ENCODE peak calls at places on chromosomes 7 and 10, in five cellular contexts. X is colonic mucosa, T is GDM1, R is gastrocnemius medialis, C is HTR-8/SVneo. B is an unnamed sample.

GRCh38 chr10:61903991-61904350 is 2.5 kb downstream of the ARID5B start:
- DNase-seq in X (no peak), T (no peak), R (no peak), C (no peak), B (no peak)

GRCh38 chr10:81297292-81297691 is 577.7 kb upstream of the NRG3 start:
- DNase-seq in X (no peak), T (no peak), R (no peak), C (no peak), B (no peak)

GRCh38 chr7:107147464-107148214 is 21.2 kb upstream of the HBP1 start:
- DNase-seq in X (no peak), T (peak), R (no peak), C (peak), B (no peak)

GRCh38 chr7:35277359-35277758 is 23.5 kb upstream of the TBX20 start:
- DNase-seq in X (no peak), T (no peak), R (no peak), C (no peak), B (no peak)

GRCh38 chr7:121624922-121625321 is 228.8 kb upstream of the FAM3C start:
- DNase-seq in X (no peak), T (no peak), R (no peak), C (no peak), B (no peak)

GRCh38 chr7:9761224-9761623 is 1212.4 kb upstream of the PHF14 start:
- DNase-seq in X (no peak), T (no peak), R (no peak), C (no peak), B (no peak)

GRCh38 chr10:114634607-114634974 is 23.5 kb downstream of the ABLIM1 start:
- DNase-seq in X (no peak), T (no peak), R (no peak), C (peak), B (peak)

GRCh38 chr10:62380002-62380401 is 5.8 kb downstream of the ZNF365 start:
- DNase-seq in X (no peak), T (no peak), R (no peak), C (peak), B (no peak)

GRCh38 chr7:138001529-138002095 is at the start of gene CREB3L2:
- DNase-seq in X (peak), T (peak), R (peak), C (no peak), B (no peak)

GRCh38 chr10:29189272-29189671 is 99.6 kb upstream of the LYZL1 start:
- DNase-seq in X (no peak), T (no peak), R (no peak), C (no peak), B (no peak)

GRCh38 chr10:27153855-27154198 is 357 bp downstream of the YME1L1 start:
- DNase-seq in X (no peak), T (no peak), R (no peak), C (peak), B (no peak)

GRCh38 chr10:113273151-113273876 is 279.5 kb upstream of the HABP2 start:
- DNase-seq in X (peak), T (peak), R (no peak), C (no peak), B (no peak)

GRCh38 chr7:30869794-30870491 is 41.7 kb upstream of the AQP1 start:
- DNase-seq in X (no peak), T (no peak), R (no peak), C (no peak), B (no peak)

GRCh38 chr7:19538036-19538435 is 170.8 kb downstream of the POLR1F start:
- DNase-seq in X (no peak), T (no peak), R (no peak), C (no peak), B (no peak)

GRCh38 chr10:92848441-92849233 is at the start of gene EXOC6:
- DNase-seq in X (peak), T (peak), R (peak), C (peak), B (peak)

GRCh38 chr10:96473866-96474265 is 39.9 kb downstream of the TLL2 start:
- DNase-seq in X (no peak), T (no peak), R (no peak), C (no peak), B (no peak)

GRCh38 chr7:149735181-149735602 is 38.2 kb downstream of the ZNF467 start:
- DNase-seq in X (no peak), T (no peak), R (no peak), C (no peak), B (no peak)

GRCh38 chr7:131546583-131547111 is 9.8 kb downstream of the PODXL start:
- DNase-seq in X (no peak), T (peak), R (no peak), C (no peak), B (no peak)

GRCh38 chr10:96512997-96513685 is 585 bp downstream of the TLL2 start:
- DNase-seq in X (peak), T (no peak), R (no peak), C (no peak), B (no peak)

GRCh38 chr10:80075781-80076180 is 2.7 kb upstream of the TMEM254 start:
- DNase-seq in X (no peak), T (no peak), R (no peak), C (peak), B (no peak)

GRCh38 chr10:104429834-104430233 is 76.2 kb downstream of the CFAP58 start:
- DNase-seq in X (no peak), T (no peak), R (no peak), C (no peak), B (no peak)

GRCh38 chr7:85204061-85204460 is 17.2 kb upstream of the SEMA3D start:
- DNase-seq in X (no peak), T (no peak), R (no peak), C (no peak), B (no peak)

B was measured in HS-27A.